ENCODE peak calls at places on chromosome 16, in nine cellular contexts. Y, B, O, M, F, R, V, C and J are unnamed samples.

GRCh38 chr16:50297301-50298074 is 31.1 kb downstream of the ADCY7 start:
- DNase-seq in O (no peak), V (no peak), F (peak), Y (no peak), B (no peak), C (no peak), M (no peak), R (no peak), J (no peak)

GRCh38 chr16:12329246-12329995 is 352.9 kb downstream of the SNX29 start:
- DNase-seq in M (no peak), V (no peak), C (no peak), Y (no peak), R (no peak), F (peak), O (no peak), B (no peak), J (no peak)

GRCh38 chr16:20001856-20002707 is 71.6 kb downstream of the GPR139 start:
- DNase-seq in Y (no peak), M (peak), R (no peak), F (peak), V (peak), C (no peak), O (no peak), B (no peak), J (no peak)

GRCh38 chr16:80309178-80309577 is 231.6 kb upstream of the DYNLRB2 start:
- DNase-seq in B (no peak), F (no peak), V (no peak), C (no peak), R (no peak), O (no peak), M (no peak), Y (no peak), J (no peak)

GRCh38 chr16:19092653-19093410 is 20.9 kb upstream of the ITPRIPL2 start:
- DNase-seq in V (no peak), Y (no peak), F (no peak), O (no peak), B (no peak), C (no peak), M (no peak), R (no peak), J (no peak)

GRCh38 chr16:89945654-89946053 is 2.9 kb upstream of the DEF8 start:
- DNase-seq in F (no peak), R (no peak), C (no peak), O (no peak), V (no peak), B (peak), Y (peak), M (no peak), J (no peak)

GRCh38 chr16:4172070-4172469 is 55.8 kb upstream of the ADCY9 start:
- DNase-seq in Y (no peak), R (no peak), V (no peak), F (no peak), O (peak), B (no peak), C (no peak), M (no peak), J (peak)

GRCh38 chr16:21167360-21167759 is 8.9 kb downstream of the LDAF1 start:
- DNase-seq in Y (peak), R (peak), B (no peak), C (peak), M (no peak), F (no peak), O (peak), V (no peak), J (peak)

GRCh38 chr16:73813523-73813922 is 483.1 kb upstream of the PSMD7 start:
- DNase-seq in M (no peak), V (no peak), Y (no peak), C (no peak), B (no peak), F (no peak), R (no peak), O (no peak), J (no peak)

GRCh38 chr16:69329369-69330285 is 761 bp downstream of the PDF start:
- DNase-seq in F (no peak), Y (peak), R (no peak), O (no peak), C (no peak), M (peak), V (peak), B (peak), J (no peak)

GRCh38 chr16:79601978-79602609 is 1.6 kb upstream of the MAF start:
- DNase-seq in Y (peak), M (peak), V (peak), R (peak), O (peak), B (peak), F (peak), C (peak), J (no peak)

GRCh38 chr16:7177875-7178274 is 154.8 kb upstream of the RBFOX1 start:
- DNase-seq in V (no peak), F (no peak), R (no peak), B (no peak), M (no peak), O (no peak), Y (no peak), C (no peak), J (no peak)

GRCh38 chr16:13919330-13919682 is 648 bp upstream of the ERCC4 start:
- DNase-seq in O (peak), V (peak), R (no peak), M (no peak), Y (peak), C (no peak), B (peak), F (peak), J (no peak)

GRCh38 chr16:28538733-28539596 is at the start of gene NUPR1:
- DNase-seq in F (no peak), R (peak), M (peak), O (peak), B (no peak), Y (peak), C (peak), V (peak), J (peak)

GRCh38 chr16:1105888-1106620 is 10.0 kb upstream of the C1QTNF8 start:
- DNase-seq in F (peak), R (peak), O (peak), V (peak), Y (peak), M (peak), C (no peak), B (peak), J (no peak)

GRCh38 chr16:31700530-31701388 is 172.8 kb upstream of the ZNF267 start:
- DNase-seq in R (peak), C (no peak), B (peak), Y (no peak), F (peak), M (peak), O (peak), V (peak), J (no peak)

GRCh38 chr16:553601-554296 is 6.4 kb upstream of the PRR35 start:
- DNase-seq in R (no peak), O (no peak), V (no peak), C (no peak), M (no peak), B (no peak), Y (no peak), F (no peak), J (no peak)

GRCh38 chr16:22937169-22937568 is 123.2 kb downstream of the HS3ST2 start:
- DNase-seq in V (no peak), R (no peak), C (no peak), F (no peak), O (no peak), Y (no peak), M (no peak), B (no peak), J (no peak)

GRCh38 chr16:88383401-88384221 is 852 bp downstream of the ZNF469 start:
- DNase-seq in B (peak), O (peak), V (no peak), M (peak), F (peak), R (peak), Y (peak), C (no peak), J (no peak)

DNA sequence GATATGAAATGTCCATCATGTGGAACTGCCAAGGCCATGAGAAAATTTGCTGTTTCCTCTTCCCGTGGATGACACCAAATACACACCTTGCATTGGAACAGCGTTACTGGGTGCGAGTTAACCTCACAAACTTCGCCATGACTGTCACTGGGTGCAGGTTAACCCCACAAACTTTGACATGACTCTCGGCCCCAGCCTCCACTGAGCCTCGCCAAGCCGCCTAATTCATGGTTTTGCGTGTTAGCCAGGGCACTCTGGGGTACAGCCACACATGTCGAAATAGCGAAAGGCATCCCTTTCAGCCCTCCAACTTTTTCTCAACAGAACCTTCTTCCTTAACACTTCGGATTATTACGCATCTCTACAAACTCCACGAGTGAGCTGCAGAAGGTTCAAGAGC is 10.6 kb upstream of the KCTD5 start:
- DNase-seq in V (no peak), R (no peak), B (no peak), Y (no peak), C (no peak), F (no peak), M (peak), O (no peak), J (no peak)
- H3K4me3 ChIP-seq in V (no peak), R (no peak), B (no peak), Y (peak), C (no peak), F (no peak), M (peak), O (no peak), J (peak)

GRCh38 chr16:85171809-85172464 is 59.7 kb upstream of the CIBAR2 start:
- DNase-seq in M (no peak), V (no peak), F (no peak), R (no peak), B (no peak), C (no peak), O (no peak), Y (peak), J (no peak)

GRCh38 chr16:85173077-85173980 is 61.1 kb upstream of the CIBAR2 start:
- DNase-seq in R (peak), C (peak), F (peak), O (peak), B (no peak), Y (peak), M (no peak), V (no peak), J (peak)

GRCh38 chr16:85171004-85171808 is 58.9 kb upstream of the CIBAR2 start:
- DNase-seq in F (no peak), O (no peak), Y (no peak), B (no peak), M (no peak), R (no peak), C (no peak), V (no peak), J (no peak)

GRCh38 chr16:85173981-85174751 is 61.9 kb upstream of the CIBAR2 start:
- DNase-seq in M (no peak), Y (peak), V (peak), C (no peak), B (peak), F (peak), O (peak), R (peak), J (no peak)

GRCh38 chr16:85172465-85173071 is 60.3 kb upstream of the CIBAR2 start:
- DNase-seq in Y (peak), B (peak), M (peak), C (no peak), O (peak), R (peak), F (peak), V (peak), J (no peak)
- TF ChIP-seq CTCF in Y (peak), B (peak), M (peak), C (peak), O (peak), R (peak), F (peak), V (peak), J (peak)

GRCh38 chr16:66923247-66923851 is 2.0 kb downstream of the RRAD start:
- DNase-seq in C (no peak), O (peak), V (no peak), R (no peak), B (no peak), Y (no peak), M (no peak), F (no peak), J (no peak)
- H3K4me3 ChIP-seq in C (no peak), O (no peak), V (no peak), R (no peak), B (no peak), Y (no peak), M (no peak), F (peak), J (no peak)

DNA sequence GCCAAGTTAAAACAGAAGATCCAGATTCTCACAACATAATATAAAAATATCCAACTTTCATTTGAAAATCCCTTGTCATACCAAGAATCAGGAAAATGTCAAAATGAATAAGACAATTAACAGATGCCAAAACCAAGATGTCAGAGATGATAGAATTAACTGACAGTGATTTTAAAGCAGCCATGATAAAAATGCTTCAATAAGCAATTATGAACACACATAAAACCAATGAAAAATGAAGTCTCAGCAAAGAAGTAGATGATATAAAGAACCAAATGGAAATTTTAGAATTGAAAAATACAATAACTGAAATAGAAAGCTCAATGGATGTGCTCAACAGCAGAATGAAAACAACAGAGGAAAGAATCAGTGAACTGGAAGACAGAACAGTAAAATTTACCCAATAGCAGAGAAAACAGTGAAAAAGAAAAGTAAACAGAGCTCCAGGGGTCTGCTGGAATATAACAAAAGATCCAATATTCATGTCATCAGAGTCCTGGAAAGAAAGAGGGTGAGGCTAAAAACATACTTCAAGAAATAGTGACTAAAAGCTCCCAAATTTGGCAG is 35.1 kb downstream of the SHCBP1 start:
- DNase-seq in M (no peak), B (no peak), F (no peak), O (no peak), R (no peak), C (no peak), V (no peak), Y (no peak), J (no peak)
- TF ChIP-seq CTCF in M (no peak), B (no peak), F (no peak), O (no peak), R (no peak), C (no peak), V (no peak), Y (no peak), J (no peak)

GRCh38 chr16:53090271-53090590 is 35.4 kb downstream of the CHD9 start:
- DNase-seq in M (no peak), R (no peak), Y (no peak), C (no peak), V (no peak), O (no peak), B (no peak), F (no peak), J (no peak)

GRCh38 chr16:53093162-53093744 is 38.5 kb downstream of the CHD9 start:
- DNase-seq in M (no peak), R (no peak), B (no peak), C (no peak), F (no peak), O (no peak), V (no peak), Y (no peak), J (no peak)

GRCh38 chr16:53091508-53092211 is 36.9 kb downstream of the CHD9 start:
- DNase-seq in O (peak), C (no peak), B (peak), F (peak), V (peak), Y (no peak), M (no peak), R (no peak), J (peak)

GRCh38 chr16:53089434-53090270 is 34.9 kb downstream of the CHD9 start:
- DNase-seq in O (no peak), V (no peak), F (no peak), Y (no peak), M (no peak), B (peak), R (no peak), C (no peak), J (no peak)

DNA sequence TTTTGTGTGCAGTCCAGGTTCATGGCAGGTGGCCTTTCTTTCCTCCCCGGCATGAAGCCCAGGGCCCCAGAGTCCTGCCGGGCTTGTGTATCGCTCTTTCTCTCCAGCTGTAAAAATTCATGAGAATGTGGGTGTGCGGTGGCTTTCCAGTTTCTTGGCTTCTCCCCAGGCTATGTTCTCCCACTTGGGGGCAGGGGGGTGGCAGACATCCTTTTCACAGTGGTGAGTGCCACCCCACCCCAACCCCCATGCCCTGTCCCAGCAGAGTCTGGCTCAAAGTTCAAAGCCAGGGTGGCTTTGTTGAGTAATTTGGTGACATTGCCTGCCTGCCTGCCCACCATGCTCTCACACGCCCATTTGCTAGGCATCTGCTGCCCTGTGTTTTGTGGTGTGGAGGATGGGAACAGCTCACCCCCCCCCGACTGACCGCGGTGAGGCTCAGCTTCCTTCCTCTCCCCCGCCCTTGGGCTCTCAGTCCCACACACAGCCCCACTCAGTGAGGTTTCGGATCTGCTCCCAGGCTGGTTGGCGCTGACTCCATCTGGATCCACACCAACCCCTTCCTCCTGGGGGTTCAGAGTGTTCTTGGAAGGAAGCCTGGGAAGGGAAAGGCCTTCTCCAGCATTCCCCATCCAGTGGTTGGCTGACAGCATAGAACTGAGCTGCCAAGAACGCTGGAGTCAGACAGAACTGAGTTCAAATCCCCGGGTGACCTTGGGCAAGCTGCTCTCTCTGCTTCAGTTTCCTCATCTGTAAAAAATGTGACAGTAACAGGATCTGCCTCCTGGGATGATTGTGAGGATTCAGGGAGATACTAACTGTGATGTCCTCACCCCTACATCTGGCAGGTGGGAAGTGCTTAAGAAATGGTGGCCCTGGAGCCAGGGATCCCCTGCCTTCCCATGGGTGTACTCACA is 36.1 kb downstream of the CHD9 start:
- DNase-seq in C (peak), V (peak), O (peak), F (no peak), R (no peak), M (peak), B (no peak), Y (no peak), J (peak)
- H3K4me3 ChIP-seq in C (peak), V (no peak), O (no peak), F (no peak), R (no peak), M (no peak), B (no peak), Y (no peak), J (peak)

GRCh38 chr16:65895486-65895885 is 471.0 kb upstream of the CDH5 start:
- DNase-seq in V (no peak), M (no peak), O (no peak), C (no peak), F (no peak), B (no peak), R (no peak), Y (no peak), J (no peak)
- TF ChIP-seq CTCF in V (no peak), M (no peak), O (no peak), C (no peak), F (no peak), B (no peak), R (no peak), Y (no peak), J (no peak)

GRCh38 chr16:48244080-48244862 is at the start of gene LONP2:
- DNase-seq in R (peak), C (peak), O (peak), F (peak), B (peak), Y (peak), M (peak), V (peak), J (peak)
- H3K4me3 ChIP-seq in R (peak), C (peak), O (peak), F (peak), B (peak), Y (peak), M (peak), V (peak), J (peak)